ENCODE peak calls at places on chromosome 2, in four cellular contexts. S is NCI-H1092; K is CD8-positive, alpha-beta memory T cell; L is OCI-LY7. E is an unnamed sample.

GRCh38 chr2:104378853-104379374 is 475.0 kb upstream of the POU3F3 start:
- DNase-seq in S (peak; percentile 45), K (no peak), L (peak; percentile 61), E (peak; percentile 32)

GRCh38 chr2:135091681-135092080 is 39.6 kb downstream of the RAB3GAP1 start:
- DNase-seq in S (no peak), K (no peak), L (no peak), E (no peak)

GRCh38 chr2:98538280-98539041 is 69.9 kb downstream of the COA5 start:
- DNase-seq in S (no peak), K (no peak), L (no peak), E (no peak)

GRCh38 chr2:191486584-191487320 is 191.2 kb upstream of the NABP1 start:
- DNase-seq in S (no peak), K (no peak), L (no peak), E (no peak)

GRCh38 chr2:218081695-218082094 is 12.6 kb downstream of the RUFY4 start:
- DNase-seq in S (no peak), K (no peak), L (no peak), E (no peak)

GRCh38 chr2:59790186-59791142 is 763.0 kb downstream of the BCL11A start:
- DNase-seq in S (no peak), K (no peak), L (no peak), E (no peak)

GRCh38 chr2:145984541-145984940 is 1464.6 kb upstream of the ZEB2 start:
- DNase-seq in S (no peak), K (no peak), L (no peak), E (no peak)

GRCh38 chr2:128311216-128311754 is 7.4 kb downstream of the HS6ST1 start:
- DNase-seq in S (no peak), K (no peak), L (no peak), E (no peak)

GRCh38 chr2:43482974-43483373 is 112.9 kb downstream of the THADA start:
- DNase-seq in S (no peak), K (no peak), L (no peak), E (no peak)

GRCh38 chr2:164479460-164479859 is 141.8 kb downstream of the GRB14 start:
- DNase-seq in S (no peak), K (no peak), L (no peak), E (no peak)

GRCh38 chr2:205764502-205764815 is 82.2 kb downstream of the NRP2 start:
- DNase-seq in S (no peak), K (no peak), L (no peak), E (no peak)

GRCh38 chr2:68714866-68715265 is 19.7 kb upstream of the ARHGAP25 start:
- DNase-seq in S (no peak), K (no peak), L (peak; percentile 87), E (no peak)

GRCh38 chr2:39487398-39488250 is 50.5 kb upstream of the MAP4K3 start:
- DNase-seq in S (no peak), K (no peak), L (no peak), E (no peak)

GRCh38 chr2:118805061-118805690 is 42.3 kb downstream of the EN1 start:
- DNase-seq in S (no peak), K (no peak), L (no peak), E (no peak)

GRCh38 chr2:195498839-195499490 is 158.1 kb upstream of the SLC39A10 start:
- DNase-seq in S (no peak), K (no peak), L (no peak), E (no peak)

E was measured in NCI-H2081 treated with DMSO at 0.1 percent for 48 hours.